ENCODE peak calls at places on chromosome 10, in four cellular contexts. L is hepatocyte, J is astrocyte, H is mammary epithelial cell. V is an unnamed sample.

GRCh38 chr10:101770331-101771215 is 5.3 kb downstream of the FGF8 start:
- DNase-seq in L (no peak), J (no peak), H (no peak), V (peak)

GRCh38 chr10:35898722-35899485 is 256.8 kb upstream of the FZD8 start:
- DNase-seq in J (no peak), H (no peak), L (no peak), V (peak)

GRCh38 chr10:70564113-70564725 is 38.3 kb downstream of the PRF1 start:
- DNase-seq in L (no peak), J (no peak), H (no peak), V (no peak)

GRCh38 chr10:70331486-70332268 is 47.9 kb upstream of the NPFFR1 start:
- DNase-seq in J (peak), H (peak), L (peak), V (peak)

GRCh38 chr10:71075759-71076472 is 136.5 kb upstream of the UNC5B start:
- DNase-seq in H (no peak), J (no peak), L (no peak), V (no peak)

GRCh38 chr10:2077231-2077630 is 339.9 kb upstream of the ADARB2 start:
- DNase-seq in J (no peak), L (no peak), H (no peak), V (no peak)

GRCh38 chr10:59752278-59752940 is 846 bp downstream of the MRLN start:
- DNase-seq in H (no peak), J (no peak), L (no peak), V (no peak)

GRCh38 chr10:43573250-43574034 is 974 bp downstream of the ZNF239 start:
- DNase-seq in H (no peak), J (peak), L (no peak), V (no peak)

GRCh38 chr10:31479752-31480151 is 160.7 kb downstream of the ZEB1 start:
- DNase-seq in L (no peak), H (no peak), J (peak), V (peak)

GRCh38 chr10:3208481-3209406 is 36.2 kb upstream of the PITRM1 start:
- DNase-seq in L (no peak), H (no peak), J (no peak), V (no peak)

GRCh38 chr10:129405389-129405788 is 61.7 kb upstream of the MGMT start:
- DNase-seq in L (no peak), J (no peak), H (no peak), V (no peak)

GRCh38 chr10:77289027-77289501 is 348.5 kb downstream of the KCNMA1 start:
- DNase-seq in J (no peak), H (no peak), L (no peak), V (no peak)

DNA sequence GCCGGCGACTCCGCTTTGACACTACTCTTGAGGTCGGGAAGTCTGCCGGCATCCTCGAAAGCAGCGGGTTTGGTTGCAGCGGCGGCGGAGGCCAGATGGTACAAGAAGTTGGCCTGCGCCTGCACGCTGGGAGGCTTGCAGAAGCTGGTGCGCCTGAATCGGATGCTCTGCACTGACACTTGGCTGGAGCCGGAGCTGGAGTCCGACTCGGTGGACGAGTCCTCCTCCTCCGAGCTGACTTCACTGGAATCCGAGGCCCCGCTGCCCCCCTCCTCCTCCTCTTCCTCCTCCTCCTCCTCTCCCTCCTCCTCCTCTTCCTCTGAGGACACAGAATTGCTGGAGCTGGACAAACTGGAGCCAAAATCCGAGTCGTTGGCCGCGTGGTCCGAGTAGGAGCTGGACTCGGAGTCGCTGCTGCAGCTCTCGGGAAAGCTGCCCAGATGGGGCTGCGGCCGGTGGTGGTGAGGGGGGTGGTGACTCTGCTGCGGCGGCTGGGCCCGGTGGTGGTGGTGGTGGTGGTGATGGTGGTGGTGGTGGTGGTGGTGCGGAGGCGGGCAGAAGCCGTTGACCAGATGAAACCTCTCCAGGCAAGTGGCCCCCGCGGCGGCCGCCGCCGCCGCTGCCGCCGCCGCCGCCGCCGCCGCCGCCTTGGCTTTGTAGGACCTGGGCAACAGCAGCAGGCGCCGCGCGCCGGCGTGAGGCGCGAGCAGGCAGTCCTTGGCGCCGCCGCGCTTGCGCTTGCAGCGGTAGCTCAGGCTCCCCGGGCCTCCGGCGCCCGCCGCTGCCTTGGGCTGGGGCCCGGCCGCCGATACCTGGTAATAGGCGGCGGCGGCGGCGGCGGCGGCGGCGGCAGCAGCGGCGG is 9.0 kb downstream of the SKIDA1 start:
- DNase-seq in H (peak), L (peak), J (peak), V (peak)
- TF ChIP-seq EZH2 in H (no peak), L (peak), J (no peak), V (no peak)

GRCh38 chr10:44995581-44995913 is 5.2 kb upstream of the ZNF22 start:
- DNase-seq in L (no peak), J (no peak), H (no peak), V (no peak)
- TF ChIP-seq EZH2 in L (no peak), J (no peak), H (no peak), V (no peak)

GRCh38 chr10:94294168-94294567 is 68.6 kb downstream of the NOC3L start:
- DNase-seq in H (no peak), J (no peak), L (no peak), V (no peak)

GRCh38 chr10:94288361-94289116 is 74.2 kb downstream of the NOC3L start:
- DNase-seq in H (no peak), L (no peak), J (no peak), V (no peak)

GRCh38 chr10:94287331-94287730 is 75.4 kb downstream of the NOC3L start:
- DNase-seq in L (no peak), J (no peak), H (no peak), V (no peak)

GRCh38 chr10:94293344-94293743 is 69.4 kb downstream of the NOC3L start:
- DNase-seq in H (no peak), J (no peak), L (peak), V (peak)

GRCh38 chr10:94292448-94293118 is 70.2 kb downstream of the NOC3L start:
- DNase-seq in H (peak), J (peak), L (no peak), V (peak)
- TF ChIP-seq EZH2 in H (no peak), J (no peak), L (no peak), V (no peak)

DNA sequence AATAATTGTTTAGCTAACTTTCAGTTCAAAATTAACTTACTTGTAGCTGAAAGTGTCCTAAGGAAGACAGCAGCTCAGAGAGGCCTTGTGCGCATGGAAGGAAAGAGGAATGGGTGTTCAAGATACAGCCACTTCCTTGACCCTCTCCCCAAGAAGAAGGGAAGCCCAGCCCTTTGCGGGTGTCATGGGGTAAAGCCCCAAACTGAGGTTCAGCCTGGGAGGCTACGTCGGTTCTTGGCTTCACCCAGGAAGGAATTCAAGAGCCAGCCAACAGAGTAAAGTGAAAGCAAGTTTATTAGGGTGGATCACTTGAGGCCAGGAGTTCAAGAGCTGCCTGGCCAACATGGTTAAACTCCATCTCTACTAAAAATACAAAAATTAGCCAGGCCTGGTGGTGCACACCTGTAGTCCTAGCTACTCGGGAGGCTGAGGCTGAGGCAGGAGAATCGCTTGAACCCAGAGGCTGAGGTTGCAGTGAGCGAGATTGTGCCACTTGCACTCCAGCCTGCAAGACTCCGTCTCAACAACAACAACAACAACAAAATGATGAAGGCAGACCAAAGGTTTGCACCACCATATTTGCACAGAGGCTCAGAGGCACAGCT is 15.9 kb downstream of the GPRIN2 start:
- DNase-seq in L (no peak), J (no peak), H (no peak), V (no peak)
- TF ChIP-seq EZH2 in L (no peak), J (no peak), H (no peak), V (no peak)

GRCh38 chr10:114042895-114043531 is 653 bp upstream of the ADRB1 start:
- DNase-seq in J (peak), H (peak), L (peak), V (peak)

GRCh38 chr10:114043532-114044250 is at the start of gene ADRB1:
- DNase-seq in H (peak), J (peak), L (peak), V (peak)

GRCh38 chr10:114045071-114045737 is 1.5 kb downstream of the ADRB1 start:
- DNase-seq in L (peak), J (no peak), H (no peak), V (peak)

GRCh38 chr10:114045738-114046458 is 2.2 kb downstream of the ADRB1 start:
- DNase-seq in L (no peak), H (no peak), J (no peak), V (peak)

GRCh38 chr10:114044251-114045070 is 795 bp downstream of the ADRB1 start:
- DNase-seq in H (no peak), J (no peak), L (peak), V (peak)
- TF ChIP-seq EZH2 in H (peak), J (peak), L (no peak), V (no peak)

V was measured in A673.